ENCODE peak calls at places on chromosomes 6 and 20, in four cellular contexts. I is transverse colon, B is stomach, T is endothelial cell of umbilical vein. C is an unnamed sample.

GRCh38 chr20:11015440-11015839 is 341.6 kb upstream of the JAG1 start:
- DNase-seq in I (no peak), B (no peak), T (no peak), C (no peak)

GRCh38 chr6:168100803-168101095 is 21.7 kb upstream of the FRMD1 start:
- DNase-seq in I (no peak), B (no peak), T (no peak), C (peak)

GRCh38 chr6:90124904-90125510 is 171.6 kb downstream of the BACH2 start:
- DNase-seq in I (no peak), B (no peak), T (no peak), C (no peak)

GRCh38 chr6:42453649-42454427 is 2.1 kb upstream of the TRERF1 start:
- DNase-seq in I (peak), B (peak), T (peak), C (no peak)

GRCh38 chr6:27650620-27651370 is 177.9 kb upstream of the ZNF184 start:
- DNase-seq in I (no peak), B (no peak), T (peak), C (no peak)

GRCh38 chr20:31818376-31818908 is 714 bp upstream of the MYLK2 start:
- DNase-seq in I (no peak), B (no peak), T (no peak), C (no peak)

GRCh38 chr6:105994522-105995402 is 91.4 kb upstream of the PRDM1 start:
- DNase-seq in I (peak), B (peak), T (peak), C (peak)

GRCh38 chr6:11434565-11435326 is 102.8 kb upstream of the TMEM170B start:
- DNase-seq in I (peak), B (peak), T (no peak), C (no peak)

GRCh38 chr6:20447157-20447556 is 45.5 kb downstream of the E2F3 start:
- DNase-seq in I (no peak), B (no peak), T (no peak), C (no peak)

GRCh38 chr6:169918954-169919549 is 167.6 kb downstream of the ERMARD start:
- DNase-seq in I (no peak), B (no peak), T (no peak), C (no peak)

GRCh38 chr6:5457983-5458683 is 196.8 kb downstream of the FARS2 start:
- DNase-seq in I (peak), B (peak), T (no peak), C (no peak)

GRCh38 chr6:133099573-133099972 is 141.6 kb upstream of the EYA4 start:
- DNase-seq in I (no peak), B (no peak), T (peak), C (no peak)

GRCh38 chr6:43436577-43437282 is 9.4 kb downstream of the ABCC10 start:
- DNase-seq in I (no peak), B (peak), T (peak), C (no peak)

GRCh38 chr6:5205877-5206840 is 54.6 kb downstream of the LYRM4 start:
- DNase-seq in I (peak), B (peak), T (peak), C (no peak)

GRCh38 chr6:2749972-2750600 is 636 bp downstream of the MYLK4 start:
- DNase-seq in I (peak), B (peak), T (peak), C (peak)

GRCh38 chr6:31765910-31766794 is 3.7 kb downstream of the SAPCD1 start:
- DNase-seq in I (no peak), B (no peak), T (peak), C (peak)

GRCh38 chr6:136483906-136484305 is 66.3 kb downstream of the MAP7 start:
- DNase-seq in I (no peak), B (no peak), T (no peak), C (no peak)
- H3K4me3 ChIP-seq in I (no peak), B (no peak), T (no peak), C (no peak)

GRCh38 chr20:4889446-4889845 is 111.9 kb downstream of the SLC23A2 start:
- DNase-seq in I (no peak), B (no peak), T (no peak), C (no peak)
- TF ChIP-seq POLR2A in I (no peak), B (no peak), T (no peak), C (no peak)

GRCh38 chr20:2656471-2657117 is 4.2 kb downstream of the NOP56 start:
- DNase-seq in I (no peak), B (no peak), T (no peak), C (no peak)
- TF ChIP-seq POLR2AphosphoS5 in I (no peak), B (no peak), T (no peak), C (no peak)

DNA sequence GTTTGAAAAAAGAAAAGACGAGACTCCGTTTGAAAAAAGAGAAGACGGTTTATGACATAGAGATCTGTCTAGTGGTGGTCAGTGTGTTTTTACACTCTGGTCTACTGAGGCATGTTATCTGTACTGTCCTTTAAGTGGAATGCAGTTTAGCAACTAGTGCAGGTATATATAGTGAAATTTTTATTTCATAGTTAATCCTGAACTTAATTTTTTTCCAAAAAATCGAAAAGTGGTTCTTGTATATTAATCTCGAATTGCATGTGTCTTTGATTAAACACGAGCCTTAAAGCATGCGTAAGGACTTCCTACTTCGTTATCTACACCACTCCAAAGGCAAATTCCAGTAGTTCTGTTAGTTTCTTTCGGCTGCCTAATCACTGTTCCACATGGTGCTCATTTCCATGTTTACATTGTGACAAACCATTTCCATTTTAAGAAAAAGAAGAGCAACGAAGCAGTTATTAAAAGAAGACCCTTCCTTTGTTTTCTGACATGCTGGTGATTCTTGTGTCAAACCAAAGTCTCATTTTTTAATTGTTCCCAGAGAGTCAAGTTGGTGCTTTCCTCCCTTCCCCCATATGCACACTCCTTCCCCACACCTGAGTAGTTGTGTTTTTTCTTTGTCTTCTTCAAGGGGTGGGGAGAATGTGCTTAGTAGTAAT is 2.3 kb downstream of the SNX9 start:
- DNase-seq in I (no peak), B (no peak), T (peak), C (no peak)
- H3K4me3 ChIP-seq in I (peak), B (peak), T (peak), C (peak)

GRCh38 chr20:7897965-7898364 is 42.3 kb downstream of the HAO1 start:
- DNase-seq in I (no peak), B (no peak), T (no peak), C (no peak)
- TF ChIP-seq POLR2A in I (no peak), B (no peak), T (no peak), C (no peak)

C was measured in spleen.